ENCODE peak calls at places on chromosome 4, in nine cellular contexts. One of them, this sample, is unnamed.

GRCh38 chr4:55553442-55553841 is 6.7 kb upstream of the CLOCK start:
- DNase-seq in GM23338: peak; percentile 66
- DNase-seq in K562: no peak
- DNase-seq in HepG2: peak; percentile 67
- DNase-seq in Panc1: no peak
- DNase-seq in GM12878: no peak
- DNase-seq in HCT116: no peak
- DNase-seq in A549: no peak
- DNase-seq in HL-60: no peak
- DNase-seq in this sample: no peak

GRCh38 chr4:37628977-37629609 is 57.1 kb downstream of the RELL1 start:
- DNase-seq in A549: peak; percentile 63
- DNase-seq in GM23338: no peak
- DNase-seq in K562: peak; percentile 45
- DNase-seq in HL-60: peak; percentile 24
- DNase-seq in Panc1: no peak
- DNase-seq in HepG2: no peak
- DNase-seq in HCT116: peak; percentile 59
- DNase-seq in GM12878: no peak
- DNase-seq in this sample: no peak

GRCh38 chr4:122686709-122687108 is 45.8 kb upstream of the BBS12 start:
- DNase-seq in GM12878: no peak
- DNase-seq in Panc1: no peak
- DNase-seq in HL-60: no peak
- DNase-seq in HepG2: no peak
- DNase-seq in HCT116: no peak
- DNase-seq in GM23338: no peak
- DNase-seq in K562: no peak
- DNase-seq in A549: no peak
- DNase-seq in this sample: no peak

GRCh38 chr4:13364178-13364577 is 120.0 kb downstream of the RAB28 start:
- DNase-seq in GM12878: no peak
- DNase-seq in Panc1: no peak
- DNase-seq in HL-60: no peak
- DNase-seq in GM23338: no peak
- DNase-seq in HCT116: no peak
- DNase-seq in A549: no peak
- DNase-seq in HepG2: no peak
- DNase-seq in K562: no peak
- DNase-seq in this sample: no peak

GRCh38 chr4:128291096-128291495 is 3.5 kb upstream of the PGRMC2 start:
- DNase-seq in GM23338: no peak
- DNase-seq in A549: no peak
- DNase-seq in HL-60: no peak
- DNase-seq in Panc1: no peak
- DNase-seq in GM12878: no peak
- DNase-seq in HCT116: no peak
- DNase-seq in HepG2: no peak
- DNase-seq in K562: no peak
- DNase-seq in this sample: no peak

GRCh38 chr4:40918330-40918729 is 168.6 kb downstream of the NSUN7 start:
- DNase-seq in Panc1: no peak
- DNase-seq in GM12878: no peak
- DNase-seq in HL-60: no peak
- DNase-seq in HCT116: no peak
- DNase-seq in GM23338: no peak
- DNase-seq in HepG2: no peak
- DNase-seq in A549: peak; percentile 12
- DNase-seq in K562: no peak
- DNase-seq in this sample: peak; percentile 42

GRCh38 chr4:105712766-105713165 is 4.2 kb downstream of the GSTCD start:
- DNase-seq in A549: no peak
- DNase-seq in K562: no peak
- DNase-seq in HCT116: no peak
- DNase-seq in GM23338: no peak
- DNase-seq in HL-60: no peak
- DNase-seq in Panc1: no peak
- DNase-seq in GM12878: no peak
- DNase-seq in HepG2: no peak
- DNase-seq in this sample: no peak

GRCh38 chr4:116180056-116180690 is 905.2 kb downstream of the TRAM1L1 start:
- DNase-seq in A549: peak; percentile 9
- DNase-seq in HCT116: peak; percentile 10
- DNase-seq in K562: peak; percentile 14
- DNase-seq in GM12878: no peak
- DNase-seq in GM23338: peak; percentile 29
- DNase-seq in HL-60: no peak
- DNase-seq in HepG2: no peak
- DNase-seq in Panc1: no peak
- DNase-seq in this sample: peak; percentile 24

GRCh38 chr4:185395255-185395955 is at the start of gene LRP2BP:
- DNase-seq in A549: no peak
- DNase-seq in GM23338: no peak
- DNase-seq in K562: no peak
- DNase-seq in HepG2: peak; percentile 59
- DNase-seq in HCT116: no peak
- DNase-seq in GM12878: peak; percentile 48
- DNase-seq in HL-60: no peak
- DNase-seq in Panc1: no peak
- DNase-seq in this sample: no peak

GRCh38 chr4:74374561-74375327 is 9.8 kb downstream of the EREG start:
- DNase-seq in K562: no peak
- DNase-seq in HepG2: no peak
- DNase-seq in HCT116: peak; percentile 89
- DNase-seq in GM23338: no peak
- DNase-seq in HL-60: peak; percentile 96
- DNase-seq in GM12878: no peak
- DNase-seq in Panc1: peak; percentile 91
- DNase-seq in A549: peak; percentile 95
- DNase-seq in this sample: no peak

GRCh38 chr4:148893095-148893494 is 450.9 kb upstream of the NR3C2 start:
- DNase-seq in Panc1: no peak
- DNase-seq in HepG2: no peak
- DNase-seq in HCT116: no peak
- DNase-seq in K562: no peak
- DNase-seq in HL-60: no peak
- DNase-seq in GM12878: no peak
- DNase-seq in A549: no peak
- DNase-seq in GM23338: no peak
- DNase-seq in this sample: no peak

GRCh38 chr4:168605411-168605810 is 108.6 kb downstream of the PALLD start:
- DNase-seq in GM23338: no peak
- DNase-seq in GM12878: no peak
- DNase-seq in Panc1: no peak
- DNase-seq in HCT116: no peak
- DNase-seq in A549: peak; percentile 36
- DNase-seq in HL-60: no peak
- DNase-seq in K562: no peak
- DNase-seq in HepG2: no peak
- DNase-seq in this sample: no peak

GRCh38 chr4:48863728-48864127 is 32.8 kb downstream of the OCIAD1 start:
- DNase-seq in K562: no peak
- DNase-seq in Panc1: no peak
- DNase-seq in HepG2: no peak
- DNase-seq in GM12878: no peak
- DNase-seq in HL-60: no peak
- DNase-seq in HCT116: no peak
- DNase-seq in GM23338: no peak
- DNase-seq in A549: no peak
- DNase-seq in this sample: no peak

GRCh38 chr4:38730830-38731646 is 51.8 kb downstream of the TLR10 start:
- DNase-seq in A549: peak; percentile 64
- DNase-seq in Panc1: peak; percentile 32
- DNase-seq in HL-60: peak; percentile 45
- DNase-seq in K562: peak; percentile 87
- DNase-seq in GM23338: peak; percentile 94
- DNase-seq in GM12878: peak; percentile 87
- DNase-seq in HepG2: peak; percentile 66
- DNase-seq in HCT116: peak; percentile 50
- DNase-seq in this sample: peak; percentile 82
- TF ChIP-seq REST in A549: no peak
- TF ChIP-seq REST in Panc1: no peak
- TF ChIP-seq REST in HL-60: no peak
- TF ChIP-seq REST in K562: no peak
- TF ChIP-seq REST in GM23338: no peak
- TF ChIP-seq REST in GM12878: peak; percentile 19
- TF ChIP-seq REST in HepG2: no peak
- TF ChIP-seq REST in HCT116: no peak
- TF ChIP-seq REST in this sample: no peak

DNA sequence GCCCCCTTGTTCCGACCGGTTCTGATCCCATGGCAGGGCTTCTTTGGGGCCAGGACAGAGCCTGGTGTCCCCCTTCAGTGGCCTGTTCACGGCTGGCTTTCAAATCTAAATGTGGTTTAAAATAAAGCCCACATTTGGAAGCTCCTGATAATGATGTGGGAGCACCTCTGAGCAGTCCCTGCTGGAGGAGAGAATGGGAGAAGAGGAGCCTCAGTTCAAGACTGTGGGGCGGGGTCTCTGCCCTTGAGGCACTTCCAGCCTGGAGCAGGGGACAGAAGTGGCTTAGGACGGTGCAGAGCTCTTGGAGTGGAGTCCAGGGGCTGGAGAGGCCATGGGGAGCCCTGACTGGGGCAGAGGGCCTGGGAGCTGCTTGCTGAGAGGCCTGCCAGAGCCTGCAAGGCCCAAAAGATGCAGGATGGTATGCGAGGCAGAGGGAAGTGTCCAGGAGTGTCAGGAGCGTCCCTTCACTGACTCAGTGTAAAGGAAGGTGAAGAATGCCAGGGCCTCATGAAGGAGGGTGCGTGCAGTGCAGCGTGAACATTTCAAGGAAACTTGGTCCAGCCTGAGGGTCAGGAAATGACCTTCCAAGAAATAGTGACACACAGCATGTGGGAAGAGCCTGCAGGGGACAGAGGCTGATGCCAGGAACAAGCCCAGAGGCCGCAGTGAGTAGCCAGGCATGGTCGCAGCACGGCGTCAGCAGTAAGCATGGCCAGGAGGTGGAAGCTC is 21.1 kb upstream of the TADA2B start:
- DNase-seq in HCT116: no peak
- DNase-seq in GM23338: no peak
- DNase-seq in HepG2: no peak
- DNase-seq in A549: peak; percentile 78
- DNase-seq in Panc1: peak; percentile 78
- DNase-seq in HL-60: no peak
- DNase-seq in GM12878: no peak
- DNase-seq in K562: no peak
- DNase-seq in this sample: no peak
- TF ChIP-seq REST in HCT116: no peak
- TF ChIP-seq REST in GM23338: no peak
- TF ChIP-seq REST in HepG2: no peak
- TF ChIP-seq REST in A549: no peak
- TF ChIP-seq REST in Panc1: no peak
- TF ChIP-seq REST in HL-60: no peak
- TF ChIP-seq REST in GM12878: no peak
- TF ChIP-seq REST in K562: no peak
- TF ChIP-seq REST in this sample: no peak

DNA sequence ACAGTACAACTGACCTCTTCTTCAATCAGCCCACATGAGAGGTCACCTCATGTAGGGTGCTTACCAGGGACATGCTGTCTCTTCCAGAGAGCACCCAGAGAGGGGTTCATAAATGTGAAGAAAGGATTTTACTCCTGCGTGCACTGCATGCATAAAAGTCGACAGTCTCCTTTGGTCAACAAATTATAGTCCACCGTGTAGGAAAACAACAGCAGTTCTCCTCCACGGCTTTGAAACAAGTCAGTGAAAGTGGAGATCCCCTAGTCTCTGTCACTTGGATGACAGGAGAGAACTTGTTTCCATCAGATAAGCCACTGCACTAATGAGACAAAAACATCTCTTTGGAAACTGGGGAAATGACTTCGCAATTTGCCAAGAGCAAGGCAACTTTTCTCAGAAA is 9.7 kb downstream of the UNC5C start:
- DNase-seq in GM23338: no peak
- DNase-seq in A549: no peak
- DNase-seq in GM12878: no peak
- DNase-seq in HepG2: no peak
- DNase-seq in HCT116: no peak
- DNase-seq in Panc1: no peak
- DNase-seq in HL-60: no peak
- DNase-seq in K562: no peak
- DNase-seq in this sample: no peak
- TF ChIP-seq REST in GM23338: no peak
- TF ChIP-seq REST in A549: no peak
- TF ChIP-seq REST in GM12878: no peak
- TF ChIP-seq REST in HepG2: no peak
- TF ChIP-seq REST in HCT116: no peak
- TF ChIP-seq REST in Panc1: no peak
- TF ChIP-seq REST in HL-60: no peak
- TF ChIP-seq REST in K562: no peak
- TF ChIP-seq REST in this sample: no peak

GRCh38 chr4:174110180-174110579 is 173.3 kb downstream of the FBXO8 start:
- DNase-seq in Panc1: no peak
- DNase-seq in HepG2: no peak
- DNase-seq in K562: no peak
- DNase-seq in GM23338: no peak
- DNase-seq in HCT116: no peak
- DNase-seq in A549: no peak
- DNase-seq in HL-60: no peak
- DNase-seq in GM12878: no peak
- DNase-seq in this sample: no peak

GRCh38 chr4:174111350-174111888 is 172.0 kb downstream of the FBXO8 start:
- DNase-seq in A549: no peak
- DNase-seq in K562: no peak
- DNase-seq in HepG2: no peak
- DNase-seq in HL-60: no peak
- DNase-seq in HCT116: no peak
- DNase-seq in GM23338: no peak
- DNase-seq in GM12878: no peak
- DNase-seq in Panc1: no peak
- DNase-seq in this sample: no peak

GRCh38 chr4:174105202-174105601 is 178.3 kb downstream of the FBXO8 start:
- DNase-seq in HepG2: no peak
- DNase-seq in GM12878: no peak
- DNase-seq in GM23338: no peak
- DNase-seq in A549: no peak
- DNase-seq in HL-60: no peak
- DNase-seq in HCT116: no peak
- DNase-seq in K562: no peak
- DNase-seq in Panc1: no peak
- DNase-seq in this sample: no peak

DNA sequence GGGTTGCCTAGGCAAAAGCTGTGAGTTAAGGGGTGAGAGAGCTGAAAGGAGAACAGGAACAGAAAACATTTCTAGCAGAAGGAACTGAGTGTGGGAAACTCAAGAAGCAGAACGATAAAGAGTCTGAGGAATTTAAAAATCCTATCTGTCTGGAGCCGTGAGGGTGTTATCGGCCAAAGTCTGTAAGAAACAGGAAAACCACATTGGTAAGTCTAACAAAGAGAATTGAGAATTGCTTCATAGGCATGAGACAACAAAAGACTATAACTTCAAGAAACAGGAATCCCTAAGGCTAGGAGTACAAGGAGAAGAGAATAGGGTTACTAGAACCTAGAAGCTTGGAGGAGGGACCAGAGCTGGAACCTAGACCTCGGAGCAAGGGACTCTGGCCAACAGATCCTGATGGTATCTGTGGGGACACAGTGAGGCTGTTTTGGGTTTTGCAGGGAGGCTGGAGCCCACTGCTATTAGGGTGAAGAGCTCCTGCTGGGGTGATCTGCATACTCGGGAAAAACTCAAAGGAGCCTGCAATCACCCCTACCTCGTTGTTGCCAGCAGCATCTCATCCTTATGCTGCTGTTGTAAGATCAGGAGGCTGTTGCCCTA is 175.6 kb downstream of the FBXO8 start:
- DNase-seq in Panc1: no peak
- DNase-seq in GM12878: no peak
- DNase-seq in K562: peak; percentile 34
- DNase-seq in HepG2: no peak
- DNase-seq in GM23338: peak; percentile 47
- DNase-seq in HL-60: no peak
- DNase-seq in HCT116: no peak
- DNase-seq in A549: no peak
- DNase-seq in this sample: no peak
- TF ChIP-seq REST in Panc1: no peak
- TF ChIP-seq REST in GM12878: no peak
- TF ChIP-seq REST in K562: no peak
- TF ChIP-seq REST in HepG2: no peak
- TF ChIP-seq REST in GM23338: no peak
- TF ChIP-seq REST in HL-60: no peak
- TF ChIP-seq REST in HCT116: no peak
- TF ChIP-seq REST in A549: no peak
- TF ChIP-seq REST in this sample: no peak

This sample was measured in SK-N-SH.